ENCODE peak calls at places on chromosome 12, in eight cellular contexts. One of them, this sample, is unnamed.

GRCh38 chr12:59149995-59150642 is 229.8 kb upstream of the LRIG3 start:
- DNase-seq in HTR-8/SVneo: peak; percentile 39
- DNase-seq in NCI-H1105: peak; percentile 49
- DNase-seq in AG20443: peak; percentile 60
- DNase-seq in tibial artery: no peak
- DNase-seq in left ventricle myocardium inferior: no peak
- DNase-seq in iPS DF 19.7: peak; percentile 45
- DNase-seq in LoVo: peak; percentile 89
- DNase-seq in this sample: peak; percentile 38

GRCh38 chr12:89319111-89319510 is 33.2 kb downstream of the DUSP6 start:
- DNase-seq in NCI-H1105: no peak
- DNase-seq in iPS DF 19.7: no peak
- DNase-seq in AG20443: no peak
- DNase-seq in left ventricle myocardium inferior: no peak
- DNase-seq in HTR-8/SVneo: no peak
- DNase-seq in tibial artery: no peak
- DNase-seq in LoVo: peak; percentile 27
- DNase-seq in this sample: no peak

GRCh38 chr12:132158677-132159554 is 14.7 kb downstream of the NOC4L start:
- DNase-seq in HTR-8/SVneo: no peak
- DNase-seq in NCI-H1105: no peak
- DNase-seq in AG20443: no peak
- DNase-seq in tibial artery: no peak
- DNase-seq in left ventricle myocardium inferior: peak; percentile 10
- DNase-seq in LoVo: no peak
- DNase-seq in iPS DF 19.7: no peak
- DNase-seq in this sample: no peak

GRCh38 chr12:28082101-28082500 is 108.2 kb upstream of the CCDC91 start:
- DNase-seq in AG20443: no peak
- DNase-seq in NCI-H1105: no peak
- DNase-seq in LoVo: no peak
- DNase-seq in HTR-8/SVneo: no peak
- DNase-seq in tibial artery: no peak
- DNase-seq in iPS DF 19.7: no peak
- DNase-seq in left ventricle myocardium inferior: no peak
- DNase-seq in this sample: no peak

GRCh38 chr12:60172696-60173095 is 576.9 kb downstream of the SLC16A7 start:
- DNase-seq in NCI-H1105: no peak
- DNase-seq in AG20443: no peak
- DNase-seq in HTR-8/SVneo: no peak
- DNase-seq in tibial artery: no peak
- DNase-seq in left ventricle myocardium inferior: no peak
- DNase-seq in LoVo: no peak
- DNase-seq in iPS DF 19.7: no peak
- DNase-seq in this sample: no peak

GRCh38 chr12:105855691-105856405 is 282.9 kb downstream of the NUAK1 start:
- DNase-seq in tibial artery: no peak
- DNase-seq in HTR-8/SVneo: no peak
- DNase-seq in LoVo: no peak
- DNase-seq in AG20443: no peak
- DNase-seq in left ventricle myocardium inferior: no peak
- DNase-seq in NCI-H1105: no peak
- DNase-seq in iPS DF 19.7: no peak
- DNase-seq in this sample: no peak

GRCh38 chr12:10220398-10221077 is 7.9 kb downstream of the GABARAPL1 start:
- DNase-seq in left ventricle myocardium inferior: peak; percentile 75
- DNase-seq in LoVo: no peak
- DNase-seq in iPS DF 19.7: no peak
- DNase-seq in tibial artery: peak; percentile 89
- DNase-seq in HTR-8/SVneo: no peak
- DNase-seq in AG20443: peak; percentile 69
- DNase-seq in NCI-H1105: no peak
- DNase-seq in this sample: no peak

GRCh38 chr12:109604902-109605536 is 31.4 kb downstream of the MVK start:
- DNase-seq in AG20443: no peak
- DNase-seq in NCI-H1105: no peak
- DNase-seq in left ventricle myocardium inferior: no peak
- DNase-seq in tibial artery: no peak
- DNase-seq in HTR-8/SVneo: no peak
- DNase-seq in iPS DF 19.7: no peak
- DNase-seq in LoVo: no peak
- DNase-seq in this sample: no peak

GRCh38 chr12:120979862-120980696 is 1.7 kb downstream of the HNF1A start:
- DNase-seq in LoVo: no peak
- DNase-seq in tibial artery: no peak
- DNase-seq in NCI-H1105: no peak
- DNase-seq in AG20443: no peak
- DNase-seq in iPS DF 19.7: no peak
- DNase-seq in left ventricle myocardium inferior: no peak
- DNase-seq in HTR-8/SVneo: no peak
- DNase-seq in this sample: no peak

GRCh38 chr12:92558806-92559205 is 144.0 kb upstream of the PLEKHG7 start:
- DNase-seq in HTR-8/SVneo: no peak
- DNase-seq in left ventricle myocardium inferior: no peak
- DNase-seq in tibial artery: no peak
- DNase-seq in NCI-H1105: no peak
- DNase-seq in AG20443: no peak
- DNase-seq in iPS DF 19.7: no peak
- DNase-seq in LoVo: no peak
- DNase-seq in this sample: no peak

GRCh38 chr12:26833692-26834168 is 736 bp upstream of the ITPR2 start:
- DNase-seq in iPS DF 19.7: peak; percentile 67
- DNase-seq in LoVo: no peak
- DNase-seq in left ventricle myocardium inferior: no peak
- DNase-seq in AG20443: peak; percentile 35
- DNase-seq in NCI-H1105: peak; percentile 57
- DNase-seq in HTR-8/SVneo: no peak
- DNase-seq in tibial artery: peak; percentile 71
- DNase-seq in this sample: no peak

GRCh38 chr12:124125472-124125871 is 152.5 kb downstream of the ZNF664 start:
- DNase-seq in left ventricle myocardium inferior: no peak
- DNase-seq in tibial artery: no peak
- DNase-seq in AG20443: no peak
- DNase-seq in iPS DF 19.7: no peak
- DNase-seq in LoVo: no peak
- DNase-seq in HTR-8/SVneo: peak; percentile 76
- DNase-seq in NCI-H1105: peak; percentile 45
- DNase-seq in this sample: no peak

GRCh38 chr12:88419794-88420193 is 160.5 kb downstream of the KITLG start:
- DNase-seq in iPS DF 19.7: no peak
- DNase-seq in AG20443: peak; percentile 17
- DNase-seq in LoVo: no peak
- DNase-seq in HTR-8/SVneo: no peak
- DNase-seq in tibial artery: no peak
- DNase-seq in left ventricle myocardium inferior: no peak
- DNase-seq in NCI-H1105: no peak
- DNase-seq in this sample: no peak